ENCODE peak calls at places on chromosomes 1 and 21, in four cellular contexts. W is brain microvascular endothelial cell; N is GM12891; L is stimulated activated CD4-positive, alpha-beta T cell treated with anti-CD3 and anti-CD28 coated beads, Interleukin-15, amount 100 ng/mL, for 24 hours. K is an unnamed sample.

GRCh38 chr1:185861630-185862029 is 127.4 kb downstream of the HMCN1 start:
- DNase-seq in W (peak), N (no peak), L (no peak), K (no peak)

GRCh38 chr1:56120021-56120420 is 459.3 kb downstream of the PLPP3 start:
- DNase-seq in N (no peak), W (peak), L (no peak), K (no peak)

GRCh38 chr21:36976882-36977651 is 10.6 kb upstream of the HLCS start:
- DNase-seq in W (peak), N (no peak), L (peak), K (peak)

GRCh38 chr1:172697463-172698100 is 38.7 kb downstream of the FASLG start:
- DNase-seq in N (no peak), L (peak), W (no peak), K (no peak)

GRCh38 chr1:193633991-193634390 is 447.6 kb upstream of the B3GALT2 start:
- DNase-seq in N (no peak), W (no peak), L (no peak), K (no peak)

GRCh38 chr1:44660176-44660575 is 14.1 kb downstream of the TMEM53 start:
- DNase-seq in N (no peak), W (no peak), L (no peak), K (no peak)

GRCh38 chr1:45230537-45230936 is 24.1 kb upstream of the ZSWIM5 start:
- DNase-seq in W (no peak), N (no peak), L (no peak), K (no peak)

GRCh38 chr1:109910963-109911798 is 532 bp downstream of the CSF1 start:
- DNase-seq in L (peak), W (no peak), N (peak), K (peak)